ENCODE peak calls at places on chromosomes 11 and 22, in nine cellular contexts. B is kidney; C is iris pigment epithelial cell; E is lower lobe of right lung; S is activated CD4-positive, CD25-positive, alpha-beta regulatory T cell; U is MV-4-11; Y is WTC11; O is fibroblast of pulmonary artery; A is neural crest cell. P is an unnamed sample.

GRCh38 chr11:61727401-61727811 is 25.0 kb upstream of the MYRF start:
- DNase-seq in E (no peak), O (no peak), U (no peak), A (no peak), B (no peak), S (no peak), Y (no peak), C (no peak), P (no peak)

GRCh38 chr11:79066456-79067354 is 374.1 kb downstream of the TENM4 start:
- DNase-seq in U (no peak), S (no peak), O (no peak), C (no peak), A (no peak), B (no peak), E (no peak), Y (no peak), P (no peak)

GRCh38 chr11:72792437-72793021 is 1.3 kb downstream of the STARD10 start:
- DNase-seq in C (no peak), Y (no peak), S (no peak), A (no peak), E (no peak), B (peak; percentile 67), O (no peak), U (no peak), P (no peak)

GRCh38 chr11:66015094-66015881 is 3.5 kb downstream of the CST6 start:
- DNase-seq in O (peak; percentile 46), U (no peak), A (no peak), S (no peak), E (no peak), C (peak; percentile 12), Y (no peak), B (peak; percentile 81), P (no peak)

GRCh38 chr11:76148207-76148606 is 58.1 kb downstream of the WNT11 start:
- DNase-seq in A (no peak), E (no peak), U (no peak), C (no peak), O (no peak), Y (no peak), B (no peak), S (no peak), P (no peak)

GRCh38 chr11:43035011-43035564 is 276.7 kb upstream of the API5 start:
- DNase-seq in U (no peak), O (no peak), E (no peak), Y (no peak), B (no peak), A (no peak), S (no peak), C (no peak), P (no peak)

GRCh38 chr22:39908121-39908520 is 7.2 kb downstream of the GRAP2 start:
- DNase-seq in S (no peak), E (no peak), A (no peak), U (no peak), B (no peak), O (no peak), Y (no peak), C (no peak), P (no peak)

GRCh38 chr11:47147250-47147649 is 29.4 kb downstream of the ARFGAP2 start:
- DNase-seq in Y (no peak), A (no peak), C (no peak), B (no peak), U (no peak), S (no peak), E (no peak), O (no peak), P (no peak)

GRCh38 chr22:20221421-20222340 is 46.4 kb downstream of the RTN4R start:
- DNase-seq in U (no peak), S (no peak), B (no peak), Y (no peak), E (no peak), A (no peak), C (no peak), O (no peak), P (no peak)

GRCh38 chr11:72773291-72773690 is 20.6 kb downstream of the STARD10 start:
- DNase-seq in A (no peak), Y (no peak), U (peak; percentile 22), O (peak; percentile 81), S (no peak), C (peak; percentile 95), E (no peak), B (no peak), P (no peak)

GRCh38 chr11:47886096-47886495 is 37.9 kb upstream of the NUP160 start:
- DNase-seq in U (peak; percentile 5), A (no peak), B (peak; percentile 30), E (no peak), O (peak; percentile 84), C (peak; percentile 87), S (no peak), Y (no peak), P (no peak)

GRCh38 chr22:40237241-40237640 is 59.5 kb downstream of the TNRC6B start:
- DNase-seq in E (no peak), A (no peak), C (no peak), U (no peak), B (no peak), S (no peak), O (no peak), Y (no peak), P (no peak)

GRCh38 chr11:94131363-94132115 is 2.9 kb downstream of the PANX1 start:
- DNase-seq in O (peak; percentile 69), B (no peak), U (no peak), E (no peak), A (no peak), S (no peak), C (peak; percentile 67), Y (no peak), P (no peak)

GRCh38 chr11:116558504-116559252 is 214.1 kb downstream of the BUD13 start:
- DNase-seq in C (no peak), E (no peak), O (peak; percentile 30), B (peak; percentile 32), U (no peak), S (no peak), Y (no peak), A (no peak), P (no peak)

GRCh38 chr11:11117730-11118129 is 235.3 kb downstream of the CSNK2A3 start:
- DNase-seq in O (no peak), B (no peak), Y (no peak), S (no peak), A (no peak), U (no peak), C (no peak), E (no peak), P (no peak)

P was measured in NB4.